ENCODE peak calls at places on chromosome 2, in seven cellular contexts. D is AG10803; C is NCI-H774; K is activated T-helper 1 cell treated with anti-CD3 and anti-CD28 coated beads, Interleukin-2, amount 50 U/mL, for 16 hours; Z is tibial artery; F is RPMI7951; E is colonic mucosa. T is an unnamed sample.

GRCh38 chr2:177983183-177983788 is 89.3 kb downstream of the PDE11A start:
- DNase-seq in D (peak), Z (no peak), F (peak), K (no peak), C (peak), E (peak), T (peak)

GRCh38 chr2:226652983-226653765 is 146.4 kb downstream of the IRS1 start:
- DNase-seq in Z (no peak), C (no peak), E (no peak), D (peak), K (no peak), F (no peak), T (no peak)

GRCh38 chr2:23689131-23689700 is 237.7 kb downstream of the ATAD2B start:
- DNase-seq in Z (no peak), C (no peak), F (no peak), K (no peak), E (no peak), D (no peak), T (no peak)

GRCh38 chr2:86393521-86394490 is 47.4 kb upstream of the KDM3A start:
- DNase-seq in E (peak), K (no peak), D (no peak), F (peak), C (peak), Z (no peak), T (no peak)

GRCh38 chr2:158988501-158988900 is 20.1 kb downstream of the TANC1 start:
- DNase-seq in E (no peak), F (no peak), Z (no peak), C (no peak), K (no peak), D (no peak), T (no peak)

GRCh38 chr2:109614715-109615636 is 812 bp downstream of the SOWAHC start:
- DNase-seq in F (peak), D (no peak), K (no peak), Z (peak), E (peak), C (peak), T (no peak)

GRCh38 chr2:179636100-179636980 is 225.1 kb downstream of the ZNF385B start:
- DNase-seq in F (no peak), K (no peak), Z (no peak), D (no peak), C (no peak), E (no peak), T (no peak)

GRCh38 chr2:186309901-186310300 is 176.2 kb upstream of the ZC3H15 start:
- DNase-seq in D (peak), Z (no peak), K (no peak), F (no peak), E (no peak), C (no peak), T (no peak)

GRCh38 chr2:9201185-9201891 is 5.3 kb upstream of the ASAP2 start:
- DNase-seq in D (peak), Z (no peak), C (no peak), F (peak), K (no peak), E (no peak), T (no peak)

GRCh38 chr2:133541797-133542196 is 26.5 kb downstream of the NCKAP5 start:
- DNase-seq in K (no peak), Z (no peak), F (no peak), E (peak), C (no peak), D (no peak), T (no peak)

GRCh38 chr2:218781691-218782528 is at the start of gene CYP27A1:
- DNase-seq in F (peak), K (no peak), E (peak), C (peak), Z (peak), D (peak), T (no peak)

GRCh38 chr2:166375205-166375735 is 474 bp downstream of the SCN9A start:
- DNase-seq in C (peak), Z (no peak), F (no peak), E (peak), K (no peak), D (no peak), T (peak)

GRCh38 chr2:191436368-191437055 is 191.3 kb downstream of the MYO1B start:
- DNase-seq in E (no peak), C (no peak), Z (no peak), F (peak), D (no peak), K (no peak), T (no peak)

GRCh38 chr2:149860276-149860921 is 272.8 kb upstream of the MMADHC start:
- DNase-seq in F (peak), D (peak), E (peak), K (no peak), Z (peak), C (no peak), T (no peak)

GRCh38 chr2:201402651-201403573 is 45.8 kb upstream of the FLACC1 start:
- DNase-seq in E (no peak), K (no peak), D (peak), C (no peak), F (peak), Z (no peak), T (no peak)

GRCh38 chr2:126744640-126745039 is 88.7 kb downstream of the GYPC start:
- DNase-seq in E (no peak), K (no peak), Z (no peak), D (no peak), C (no peak), F (no peak), T (no peak)

GRCh38 chr2:144140896-144141295 is 379.0 kb downstream of the ZEB2 start:
- DNase-seq in F (no peak), K (no peak), E (no peak), D (no peak), Z (no peak), C (no peak), T (no peak)

GRCh38 chr2:111117666-111118454 is 2.9 kb upstream of the BCL2L11 start:
- DNase-seq in C (no peak), Z (peak), K (no peak), F (peak), E (peak), D (peak), T (peak)

GRCh38 chr2:122029945-122030344 is 274.5 kb downstream of the TSN start:
- DNase-seq in Z (no peak), F (no peak), K (no peak), D (no peak), E (no peak), C (no peak), T (no peak)

GRCh38 chr2:2787301-2787907 is 456.3 kb upstream of the MYT1L start:
- DNase-seq in K (no peak), D (no peak), E (no peak), C (no peak), F (no peak), Z (no peak), T (peak)

GRCh38 chr2:46521215-46521683 is 41.9 kb downstream of the TMEM247 start:
- DNase-seq in C (no peak), D (peak), K (no peak), F (peak), Z (peak), E (peak), T (no peak)

GRCh38 chr2:7118606-7119503 is 201.6 kb downstream of the RNF144A start:
- DNase-seq in F (peak), E (no peak), D (peak), K (no peak), C (no peak), Z (no peak), T (peak)

GRCh38 chr2:74735544-74735943 is 81.5 kb downstream of the SEMA4F start:
- DNase-seq in F (no peak), Z (no peak), D (no peak), E (no peak), C (peak), K (no peak), T (peak)

GRCh38 chr2:110679337-110679707 is 1.5 kb upstream of the BUB1 start:
- DNase-seq in Z (peak), K (no peak), C (no peak), F (peak), E (no peak), D (no peak), T (no peak)

GRCh38 chr2:20391951-20392699 is 41.5 kb upstream of the PUM2 start:
- DNase-seq in F (no peak), E (no peak), Z (no peak), C (no peak), K (no peak), D (no peak), T (no peak)

GRCh38 chr2:31429759-31430438 is 15.4 kb upstream of the XDH start:
- DNase-seq in E (no peak), C (no peak), Z (no peak), K (peak), D (no peak), F (peak), T (no peak)

GRCh38 chr2:223264541-223265171 is 212.7 kb downstream of the KCNE4 start:
- DNase-seq in D (no peak), E (no peak), C (no peak), F (peak), K (no peak), Z (no peak), T (no peak)

GRCh38 chr2:190822038-190822437 is 58.6 kb upstream of the GLS start:
- DNase-seq in D (no peak), K (no peak), E (no peak), C (no peak), Z (no peak), F (no peak), T (no peak)

GRCh38 chr2:43333656-43334144 is 107.3 kb upstream of the ZFP36L2 start:
- DNase-seq in F (peak), Z (no peak), D (peak), E (peak), K (no peak), C (no peak), T (no peak)

GRCh38 chr2:220708366-220708765 is 863.7 kb downstream of the EPHA4 start:
- DNase-seq in E (no peak), C (no peak), K (no peak), D (peak), Z (no peak), F (peak), T (no peak)